ENCODE peak calls at places on chromosomes 5 and 9, in five cellular contexts. H, W, X, I and L are unnamed samples.

GRCh38 chr5:87877495-87877894 is 391.1 kb downstream of the TMEM161B start:
- DNase-seq in H (no peak), W (no peak), X (peak), I (no peak), L (no peak)

GRCh38 chr5:29077451-29077850 is 2039.1 kb upstream of the CDH9 start:
- DNase-seq in H (peak), W (no peak), X (no peak), I (peak), L (no peak)

GRCh38 chr5:80318212-80318611 is 1.6 kb upstream of the SPZ1 start:
- DNase-seq in H (no peak), W (no peak), X (no peak), I (peak), L (peak)

GRCh38 chr5:124844371-124844770 is 97.9 kb upstream of the ZNF608 start:
- DNase-seq in H (no peak), W (no peak), X (no peak), I (no peak), L (no peak)

GRCh38 chr9:72356019-72356653 is 8.9 kb downstream of the ZFAND5 start:
- DNase-seq in H (no peak), W (no peak), X (no peak), I (peak), L (peak)

GRCh38 chr5:135186662-135187522 is 152.9 kb upstream of the PITX1 start:
- DNase-seq in H (peak), W (no peak), X (peak), I (no peak), L (no peak)

GRCh38 chr5:180872419-180872818 is 11.3 kb upstream of the ZFP62 start:
- DNase-seq in H (no peak), W (no peak), X (no peak), I (no peak), L (no peak)

GRCh38 chr5:10452768-10453331 is 11.2 kb downstream of the ROPN1L start:
- DNase-seq in H (peak), W (peak), X (peak), I (peak), L (peak)

GRCh38 chr5:73115399-73116051 is 4.8 kb upstream of the TMEM171 start:
- DNase-seq in H (peak), W (no peak), X (no peak), I (peak), L (peak)

GRCh38 chr9:129968690-129969485 is 74.1 kb downstream of the FNBP1 start:
- DNase-seq in H (peak), W (no peak), X (no peak), I (peak), L (peak)

GRCh38 chr9:113503613-113504230 is 40.2 kb downstream of the RGS3 start:
- DNase-seq in H (no peak), W (no peak), X (no peak), I (peak), L (peak)
- H3K4me3 ChIP-seq in H (no peak), W (no peak), X (no peak), I (no peak), L (no peak)

GRCh38 chr5:34685485-34686197 is 29.5 kb downstream of the RAI14 start:
- DNase-seq in H (peak), W (no peak), X (peak), I (peak), L (peak)

GRCh38 chr5:34686762-34687268 is 30.7 kb downstream of the RAI14 start:
- DNase-seq in H (peak), W (peak), X (no peak), I (peak), L (peak)

GRCh38 chr5:34682926-34683623 is 26.9 kb downstream of the RAI14 start:
- DNase-seq in H (peak), W (no peak), X (no peak), I (peak), L (peak)

GRCh38 chr5:34684980-34685352 is 28.8 kb downstream of the RAI14 start:
- DNase-seq in H (no peak), W (no peak), X (no peak), I (no peak), L (no peak)

GRCh38 chr5:34684281-34684979 is 28.3 kb downstream of the RAI14 start:
- DNase-seq in H (peak), W (no peak), X (peak), I (peak), L (peak)
- TF ChIP-seq CTCF in H (no peak), W (no peak), X (no peak), I (no peak), L (peak)

GRCh38 chr9:19922476-19923118 is 133.8 kb upstream of the SLC24A2 start:
- DNase-seq in H (peak), W (no peak), X (peak), I (peak), L (peak)
- H3K4me3 ChIP-seq in H (no peak), W (no peak), X (no peak), I (no peak), L (no peak)

DNA sequence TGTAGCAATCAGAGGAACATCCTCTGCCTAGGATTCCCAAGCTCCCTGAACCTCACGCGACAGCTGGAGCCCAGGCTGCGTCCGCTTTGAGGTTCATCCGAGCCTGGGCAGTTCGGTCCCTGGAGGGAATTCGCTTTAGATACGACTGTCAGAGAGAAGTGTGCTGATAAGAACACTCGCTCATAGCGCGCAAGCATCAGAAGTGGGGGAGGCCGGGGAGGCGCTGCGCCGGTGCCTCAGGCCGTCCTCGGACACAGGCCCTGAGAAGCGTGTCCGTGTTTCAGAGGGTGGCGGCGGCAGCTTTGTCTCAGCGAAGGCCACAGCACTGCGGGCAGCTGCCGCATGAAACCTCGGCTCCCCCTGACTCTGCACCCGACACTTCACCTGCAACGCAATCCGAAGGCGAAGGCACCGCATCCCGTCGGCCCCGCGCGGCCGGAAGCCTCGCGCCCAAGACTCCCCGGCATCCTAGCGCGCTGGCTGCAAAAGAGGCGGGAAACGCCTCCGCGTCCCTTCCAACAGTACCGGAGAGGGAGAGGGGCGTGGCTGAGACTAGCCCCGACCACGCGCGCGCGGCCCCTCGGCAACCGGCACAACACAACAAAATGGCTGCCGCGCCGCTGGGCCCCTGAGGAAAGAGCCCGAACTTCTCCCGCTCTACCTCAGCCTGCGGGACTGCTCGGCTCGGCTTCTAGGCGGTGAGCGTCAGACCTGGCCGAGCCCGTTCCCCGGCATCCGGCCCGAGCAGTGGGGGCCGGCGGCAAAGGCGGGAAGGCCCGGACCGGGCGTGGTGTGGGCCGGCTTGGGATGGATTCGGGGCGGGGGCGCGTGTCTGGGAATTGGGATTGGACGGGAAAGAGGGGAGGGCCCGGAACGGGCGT is at the start of gene CNTRL:
- DNase-seq in H (peak), W (peak), X (peak), I (peak), L (peak)
- TF ChIP-seq CTCF in H (no peak), W (no peak), X (no peak), I (no peak), L (no peak)